ENCODE peak calls at places on chromosomes 12 and 14, in seven cellular contexts. F is stimulated activated CD8-positive, alpha-beta memory T cell treated with anti-CD3 and anti-CD28 coated beads, Interleukin-4, amount 100 ng/mL, for 1 hour; B is CD8-positive, alpha-beta T cell; H is AG08395; A is fibroblast of lung; I is endothelial cell; X is left ventricle myocardium superior. T is an unnamed sample.

GRCh38 chr14:26963696-26964095 is 365.9 kb upstream of the NOVA1 start:
- DNase-seq in F (no peak), B (no peak), H (no peak), A (peak; percentile 52), I (no peak), X (no peak), T (no peak)

GRCh38 chr12:80752464-80752863 is 35.8 kb downstream of the MYF5 start:
- DNase-seq in F (no peak), B (no peak), H (no peak), A (peak; percentile 25), I (no peak), X (no peak), T (no peak)

GRCh38 chr12:21637985-21638891 is 19.4 kb downstream of the LDHB start:
- DNase-seq in F (no peak), B (no peak), H (no peak), A (peak; percentile 29), I (no peak), X (no peak), T (no peak)

GRCh38 chr12:114691810-114692557 is 8.0 kb upstream of the TBX3 start:
- DNase-seq in F (no peak), B (no peak), H (no peak), A (no peak), I (no peak), X (no peak), T (no peak)

GRCh38 chr12:113194971-113195391 is 9.5 kb downstream of the RITA1 start:
- DNase-seq in F (no peak), B (no peak), H (peak; percentile 72), A (peak; percentile 85), I (no peak), X (no peak), T (no peak)

GRCh38 chr12:90940872-90941499 is 14.0 kb downstream of the CCER1 start:
- DNase-seq in F (no peak), B (no peak), H (peak; percentile 56), A (peak; percentile 63), I (no peak), X (no peak), T (no peak)

GRCh38 chr12:13698001-13698400 is 283.4 kb downstream of the GRIN2B start:
- DNase-seq in F (no peak), B (no peak), H (no peak), A (no peak), I (no peak), X (no peak), T (no peak)

GRCh38 chr12:84056-84455 is 17.5 kb downstream of the IQSEC3 start:
- DNase-seq in F (no peak), B (no peak), H (no peak), A (no peak), I (no peak), X (no peak), T (no peak)

GRCh38 chr12:109841356-109841755 is 8.2 kb upstream of the TRPV4 start:
- DNase-seq in F (no peak), B (no peak), H (no peak), A (no peak), I (no peak), X (no peak), T (no peak)

GRCh38 chr12:115774148-115774905 is 503.2 kb downstream of the MED13L start:
- DNase-seq in F (no peak), B (no peak), H (no peak), A (no peak), I (no peak), X (no peak), T (no peak)

GRCh38 chr12:103627189-103627855 is 40.2 kb downstream of the STAB2 start:
- DNase-seq in F (no peak), B (no peak), H (no peak), A (no peak), I (no peak), X (peak; percentile 84), T (no peak)

GRCh38 chr14:81946808-81947798 is 413.4 kb upstream of the SEL1L start:
- DNase-seq in F (no peak), B (no peak), H (no peak), A (peak; percentile 1), I (no peak), X (peak; percentile 30), T (no peak)

GRCh38 chr14:24094839-24095195 is 706 bp downstream of the PCK2 start:
- DNase-seq in F (no peak), B (peak; percentile 13), H (peak; percentile 15), A (no peak), I (peak; percentile 13), X (no peak), T (no peak)

GRCh38 chr12:63151898-63152700 is 1.1 kb upstream of the AVPR1A start:
- DNase-seq in F (no peak), B (no peak), H (peak; percentile 59), A (peak; percentile 38), I (peak; percentile 62), X (peak; percentile 33), T (no peak)

GRCh38 chr12:117580718-117581062 is 219.3 kb upstream of the NOS1 start:
- DNase-seq in F (no peak), B (no peak), H (peak; percentile 48), A (no peak), I (no peak), X (peak; percentile 56), T (no peak)

GRCh38 chr12:24562761-24563392 is 386.0 kb downstream of the BCAT1 start:
- DNase-seq in F (no peak), B (no peak), H (peak; percentile 19), A (peak; percentile 52), I (peak; percentile 56), X (peak; percentile 59), T (no peak)

GRCh38 chr12:49070971-49071370 is 1.2 kb upstream of the RHEBL1 start:
- DNase-seq in F (no peak), B (no peak), H (no peak), A (no peak), I (no peak), X (no peak), T (no peak)

GRCh38 chr12:107488666-107489065 is 196.9 kb upstream of the PWP1 start:
- DNase-seq in F (no peak), B (no peak), H (no peak), A (peak; percentile 42), I (no peak), X (no peak), T (no peak)

GRCh38 chr14:68282479-68283377 is 463.1 kb downstream of the RAD51B start:
- DNase-seq in F (no peak), B (peak; percentile 32), H (no peak), A (no peak), I (no peak), X (no peak), T (no peak)

GRCh38 chr12:6033546-6033945 is 88.5 kb upstream of the ANO2 start:
- DNase-seq in F (no peak), B (no peak), H (no peak), A (peak; percentile 27), I (no peak), X (no peak), T (no peak)

GRCh38 chr14:33484264-33484663 is 466.6 kb downstream of the EGLN3 start:
- DNase-seq in F (no peak), B (no peak), H (no peak), A (peak; percentile 33), I (no peak), X (no peak), T (no peak)

GRCh38 chr14:99619873-99620834 is 16.1 kb upstream of the CCDC85C start:
- DNase-seq in F (no peak), B (no peak), H (peak; percentile 55), A (peak; percentile 68), I (peak; percentile 70), X (no peak), T (no peak)

T was measured in CD4-positive, alpha-beta T cell.